ENCODE peak calls at places on chromosome 4, in six cellular contexts. One of them, this sample, is unnamed.

GRCh38 chr4:115054836-115055235 is 58.6 kb downstream of the NDST4 start:
- DNase-seq in activated effector memory CD4-positive, alpha-beta T cell treated with anti-CD3 and anti-CD28 coated beads, Interleukin-2, amount 50 U/mL, for 16 hours: no peak
- DNase-seq in NCI-H146: no peak
- DNase-seq in GM03348: no peak
- DNase-seq in activated CD8-positive, alpha-beta memory T cell treated with anti-CD3 and anti-CD28 coated beads for 48 hours: no peak
- DNase-seq in AG20443: no peak
- DNase-seq in this sample: no peak

GRCh38 chr4:146243141-146243882 is 29.0 kb downstream of the REELD1 start:
- DNase-seq in activated effector memory CD4-positive, alpha-beta T cell treated with anti-CD3 and anti-CD28 coated beads, Interleukin-2, amount 50 U/mL, for 16 hours: peak
- DNase-seq in NCI-H146: no peak
- DNase-seq in GM03348: no peak
- DNase-seq in activated CD8-positive, alpha-beta memory T cell treated with anti-CD3 and anti-CD28 coated beads for 48 hours: peak
- DNase-seq in AG20443: no peak
- DNase-seq in this sample: no peak

GRCh38 chr4:124234771-124235170 is 477.8 kb downstream of the ANKRD50 start:
- DNase-seq in activated effector memory CD4-positive, alpha-beta T cell treated with anti-CD3 and anti-CD28 coated beads, Interleukin-2, amount 50 U/mL, for 16 hours: no peak
- DNase-seq in NCI-H146: no peak
- DNase-seq in GM03348: no peak
- DNase-seq in activated CD8-positive, alpha-beta memory T cell treated with anti-CD3 and anti-CD28 coated beads for 48 hours: no peak
- DNase-seq in AG20443: no peak
- DNase-seq in this sample: no peak

GRCh38 chr4:21901831-21902230 is 46.7 kb downstream of the KCNIP4 start:
- DNase-seq in activated effector memory CD4-positive, alpha-beta T cell treated with anti-CD3 and anti-CD28 coated beads, Interleukin-2, amount 50 U/mL, for 16 hours: no peak
- DNase-seq in NCI-H146: no peak
- DNase-seq in GM03348: no peak
- DNase-seq in activated CD8-positive, alpha-beta memory T cell treated with anti-CD3 and anti-CD28 coated beads for 48 hours: no peak
- DNase-seq in AG20443: no peak
- DNase-seq in this sample: no peak

GRCh38 chr4:157270552-157270951 is 50.0 kb downstream of the GRIA2 start:
- DNase-seq in activated effector memory CD4-positive, alpha-beta T cell treated with anti-CD3 and anti-CD28 coated beads, Interleukin-2, amount 50 U/mL, for 16 hours: no peak
- DNase-seq in NCI-H146: no peak
- DNase-seq in GM03348: no peak
- DNase-seq in activated CD8-positive, alpha-beta memory T cell treated with anti-CD3 and anti-CD28 coated beads for 48 hours: no peak
- DNase-seq in AG20443: no peak
- DNase-seq in this sample: no peak

GRCh38 chr4:111650146-111650545 is 495.1 kb upstream of the FAM241A start:
- DNase-seq in activated effector memory CD4-positive, alpha-beta T cell treated with anti-CD3 and anti-CD28 coated beads, Interleukin-2, amount 50 U/mL, for 16 hours: no peak
- DNase-seq in NCI-H146: no peak
- DNase-seq in GM03348: no peak
- DNase-seq in activated CD8-positive, alpha-beta memory T cell treated with anti-CD3 and anti-CD28 coated beads for 48 hours: no peak
- DNase-seq in AG20443: no peak
- DNase-seq in this sample: no peak

GRCh38 chr4:66681962-66682361 is 863.3 kb downstream of the CENPC start:
- DNase-seq in activated effector memory CD4-positive, alpha-beta T cell treated with anti-CD3 and anti-CD28 coated beads, Interleukin-2, amount 50 U/mL, for 16 hours: no peak
- DNase-seq in NCI-H146: no peak
- DNase-seq in GM03348: no peak
- DNase-seq in activated CD8-positive, alpha-beta memory T cell treated with anti-CD3 and anti-CD28 coated beads for 48 hours: no peak
- DNase-seq in AG20443: no peak
- DNase-seq in this sample: no peak

GRCh38 chr4:60746172-60746571 is 454.0 kb upstream of the ADGRL3 start:
- DNase-seq in activated effector memory CD4-positive, alpha-beta T cell treated with anti-CD3 and anti-CD28 coated beads, Interleukin-2, amount 50 U/mL, for 16 hours: no peak
- DNase-seq in NCI-H146: no peak
- DNase-seq in GM03348: no peak
- DNase-seq in activated CD8-positive, alpha-beta memory T cell treated with anti-CD3 and anti-CD28 coated beads for 48 hours: no peak
- DNase-seq in AG20443: no peak
- DNase-seq in this sample: no peak

GRCh38 chr4:170672571-170672970 is 582.8 kb upstream of the AADAT start:
- DNase-seq in activated effector memory CD4-positive, alpha-beta T cell treated with anti-CD3 and anti-CD28 coated beads, Interleukin-2, amount 50 U/mL, for 16 hours: no peak
- DNase-seq in NCI-H146: no peak
- DNase-seq in GM03348: peak
- DNase-seq in activated CD8-positive, alpha-beta memory T cell treated with anti-CD3 and anti-CD28 coated beads for 48 hours: no peak
- DNase-seq in AG20443: no peak
- DNase-seq in this sample: no peak

GRCh38 chr4:84966382-84967291 is at the start of gene WDFY3:
- DNase-seq in activated effector memory CD4-positive, alpha-beta T cell treated with anti-CD3 and anti-CD28 coated beads, Interleukin-2, amount 50 U/mL, for 16 hours: no peak
- DNase-seq in NCI-H146: peak
- DNase-seq in GM03348: peak
- DNase-seq in activated CD8-positive, alpha-beta memory T cell treated with anti-CD3 and anti-CD28 coated beads for 48 hours: no peak
- DNase-seq in AG20443: peak
- DNase-seq in this sample: peak

GRCh38 chr4:52546449-52546848 is 112.7 kb downstream of the USP46 start:
- DNase-seq in activated effector memory CD4-positive, alpha-beta T cell treated with anti-CD3 and anti-CD28 coated beads, Interleukin-2, amount 50 U/mL, for 16 hours: no peak
- DNase-seq in NCI-H146: no peak
- DNase-seq in GM03348: no peak
- DNase-seq in activated CD8-positive, alpha-beta memory T cell treated with anti-CD3 and anti-CD28 coated beads for 48 hours: no peak
- DNase-seq in AG20443: no peak
- DNase-seq in this sample: no peak

GRCh38 chr4:89307446-89308160 is at the start of gene GPRIN3:
- DNase-seq in activated effector memory CD4-positive, alpha-beta T cell treated with anti-CD3 and anti-CD28 coated beads, Interleukin-2, amount 50 U/mL, for 16 hours: peak
- DNase-seq in NCI-H146: peak
- DNase-seq in GM03348: peak
- DNase-seq in activated CD8-positive, alpha-beta memory T cell treated with anti-CD3 and anti-CD28 coated beads for 48 hours: no peak
- DNase-seq in AG20443: peak
- DNase-seq in this sample: no peak

GRCh38 chr4:89579776-89580175 is 257.2 kb downstream of the SNCA start:
- DNase-seq in activated effector memory CD4-positive, alpha-beta T cell treated with anti-CD3 and anti-CD28 coated beads, Interleukin-2, amount 50 U/mL, for 16 hours: no peak
- DNase-seq in NCI-H146: no peak
- DNase-seq in GM03348: no peak
- DNase-seq in activated CD8-positive, alpha-beta memory T cell treated with anti-CD3 and anti-CD28 coated beads for 48 hours: no peak
- DNase-seq in AG20443: no peak
- DNase-seq in this sample: no peak

GRCh38 chr4:87275311-87275710 is 47.4 kb downstream of the HSD17B13 start:
- DNase-seq in activated effector memory CD4-positive, alpha-beta T cell treated with anti-CD3 and anti-CD28 coated beads, Interleukin-2, amount 50 U/mL, for 16 hours: no peak
- DNase-seq in NCI-H146: no peak
- DNase-seq in GM03348: no peak
- DNase-seq in activated CD8-positive, alpha-beta memory T cell treated with anti-CD3 and anti-CD28 coated beads for 48 hours: no peak
- DNase-seq in AG20443: no peak
- DNase-seq in this sample: no peak